ENCODE peak calls at places on chromosomes 7 and 10, in seven cellular contexts. J, G, M, Y, X, K and U are unnamed samples.

GRCh38 chr10:69361303-69361614 is 55.5 kb downstream of the TACR2 start:
- DNase-seq in J (no peak), G (no peak), M (no peak), Y (no peak), X (no peak), K (no peak), U (no peak)

GRCh38 chr10:132175907-132176581 is 10.7 kb upstream of the DPYSL4 start:
- DNase-seq in J (no peak), G (no peak), M (no peak), Y (peak), X (no peak), K (no peak), U (no peak)

GRCh38 chr10:70925377-70926214 is 37.2 kb upstream of the PCBD1 start:
- DNase-seq in J (no peak), G (no peak), M (peak), Y (no peak), X (peak), K (peak), U (peak)

GRCh38 chr7:128893251-128894100 is 17.0 kb downstream of the KCP start:
- DNase-seq in J (no peak), G (peak), M (no peak), Y (no peak), X (no peak), K (peak), U (no peak)

GRCh38 chr7:28853834-28854749 is 104.0 kb downstream of the TRIL start:
- DNase-seq in J (peak), G (peak), M (peak), Y (peak), X (peak), K (peak), U (peak)

GRCh38 chr10:126668505-126668904 is 2.0 kb downstream of the C10orf90 start:
- DNase-seq in J (no peak), G (no peak), M (no peak), Y (no peak), X (no peak), K (no peak), U (no peak)

GRCh38 chr10:68784476-68784875 is 42.9 kb upstream of the STOX1 start:
- DNase-seq in J (peak), G (no peak), M (no peak), Y (no peak), X (no peak), K (no peak), U (no peak)

GRCh38 chr7:18715988-18716387 is 220.4 kb downstream of the HDAC9 start:
- DNase-seq in J (no peak), G (no peak), M (no peak), Y (no peak), X (no peak), K (no peak), U (no peak)

GRCh38 chr10:61486738-61487396 is 33.7 kb upstream of the TMEM26 start:
- DNase-seq in J (peak), G (no peak), M (no peak), Y (peak), X (no peak), K (no peak), U (no peak)

GRCh38 chr10:63115732-63116383 is 17.3 kb upstream of the NRBF2 start:
- DNase-seq in J (peak), G (no peak), M (peak), Y (peak), X (no peak), K (peak), U (no peak)
- TF ChIP-seq POLR2A in J (no peak), G (no peak), M (no peak), Y (no peak), X (no peak), K (no peak), U (no peak)

GRCh38 chr10:3807928-3808496 is 23.0 kb upstream of the KLF6 start:
- DNase-seq in J (no peak), G (no peak), M (no peak), Y (no peak), X (no peak), K (no peak), U (no peak)
- TF ChIP-seq POLR2A in J (no peak), G (no peak), M (no peak), Y (no peak), X (no peak), K (no peak), U (no peak)

GRCh38 chr7:5423844-5424688 is 432 bp upstream of the TNRC18 start:
- DNase-seq in J (peak), G (peak), M (peak), Y (peak), X (peak), K (peak), U (peak)

GRCh38 chr7:5424689-5425506 is 1.3 kb upstream of the TNRC18 start:
- DNase-seq in J (peak), G (no peak), M (peak), Y (peak), X (no peak), K (peak), U (no peak)

GRCh38 chr7:5421626-5422323 is 1.9 kb downstream of the TNRC18 start:
- DNase-seq in J (peak), G (no peak), M (peak), Y (peak), X (peak), K (peak), U (no peak)

GRCh38 chr7:5422324-5423271 is 1.0 kb downstream of the TNRC18 start:
- DNase-seq in J (peak), G (no peak), M (peak), Y (peak), X (peak), K (no peak), U (no peak)

GRCh38 chr7:5423272-5423843 is at the start of gene TNRC18:
- DNase-seq in J (no peak), G (no peak), M (peak), Y (no peak), X (peak), K (peak), U (no peak)
- TF ChIP-seq POLR2A in J (no peak), G (no peak), M (peak), Y (no peak), X (no peak), K (no peak), U (peak)

DNA sequence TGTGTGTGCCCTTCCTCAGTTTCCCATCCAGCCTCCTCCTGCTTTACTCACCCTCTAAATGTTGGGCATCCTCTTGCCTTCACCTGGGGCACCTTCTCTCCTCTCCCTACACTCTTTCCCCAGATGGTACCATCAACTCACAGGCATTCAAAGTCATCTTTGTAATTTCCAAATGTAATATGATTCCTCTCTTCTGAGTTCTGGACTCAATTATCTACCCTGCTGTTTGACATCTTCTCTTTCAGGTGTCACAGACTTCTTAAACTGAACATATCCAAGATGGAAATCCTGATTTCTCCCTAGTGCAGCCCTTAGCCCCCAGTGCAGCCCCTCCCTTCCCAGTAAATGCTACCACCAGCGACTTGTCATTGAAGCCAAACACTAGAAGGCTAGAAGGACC is 422.8 kb downstream of the KCNMA1 start:
- DNase-seq in J (no peak), G (no peak), M (no peak), Y (no peak), X (no peak), K (no peak), U (no peak)
- TF ChIP-seq POLR2A in J (no peak), G (no peak), M (no peak), Y (no peak), X (no peak), K (no peak), U (no peak)